ENCODE peak calls at places on chromosomes 11 and 22, in nine cellular contexts. O is bronchial epithelial cell; U is CD4-positive, alpha-beta T cell; B is brain microvascular endothelial cell; A is H9; M is astrocyte of the cerebellum; E is AG09319; J is activated B cell treated with CpG ODN at 0.5 μM for 24 hours; L is fibroblast of pulmonary artery. S is an unnamed sample.
A peak's percentile ranks its signal among the peaks of the same experiment; 100 is the strongest.

GRCh38 chr11:76159303-76159937 is 46.9 kb downstream of the WNT11 start:
- DNase-seq in O (no peak), U (no peak), B (no peak), A (no peak), M (no peak), E (no peak), J (no peak), L (no peak), S (no peak)

GRCh38 chr11:923691-924405 is 1.8 kb upstream of the AP2A2 start:
- DNase-seq in O (no peak), U (no peak), B (no peak), A (no peak), M (no peak), E (no peak), J (no peak), L (no peak), S (no peak)

GRCh38 chr11:120652705-120653335 is 141.3 kb downstream of the GRIK4 start:
- DNase-seq in O (no peak), U (no peak), B (no peak), A (no peak), M (no peak), E (no peak), J (no peak), L (peak; percentile 21), S (no peak)

GRCh38 chr11:76248210-76248609 is 41.9 kb upstream of the WNT11 start:
- DNase-seq in O (peak; percentile 10), U (no peak), B (no peak), A (peak; percentile 65), M (no peak), E (no peak), J (no peak), L (peak; percentile 13), S (no peak)

GRCh38 chr22:32542332-32543019 is 67.9 kb downstream of the FBXO7 start:
- DNase-seq in O (no peak), U (no peak), B (no peak), A (no peak), M (no peak), E (no peak), J (no peak), L (no peak), S (no peak)

GRCh38 chr11:108734956-108735559 is 70.2 kb downstream of the DDX10 start:
- DNase-seq in O (peak; percentile 52), U (no peak), B (peak; percentile 28), A (no peak), M (no peak), E (no peak), J (no peak), L (peak; percentile 33), S (no peak)

GRCh38 chr11:48034926-48035876 is 54.8 kb downstream of the PTPRJ start:
- DNase-seq in O (no peak), U (no peak), B (no peak), A (no peak), M (no peak), E (no peak), J (no peak), L (no peak), S (no peak)

GRCh38 chr11:95148421-95148820 is 58.8 kb downstream of the ENDOD1 start:
- DNase-seq in O (no peak), U (no peak), B (no peak), A (no peak), M (no peak), E (no peak), J (no peak), L (no peak), S (no peak)

GRCh38 chr11:67117667-67118058 is 1.4 kb upstream of the KDM2A start:
- DNase-seq in O (no peak), U (peak; percentile 40), B (no peak), A (peak; percentile 56), M (no peak), E (no peak), J (peak; percentile 58), L (no peak), S (no peak)

GRCh38 chr11:69316941-69317340 is 23.0 kb downstream of the MYEOV start:
- DNase-seq in O (no peak), U (no peak), B (no peak), A (no peak), M (no peak), E (no peak), J (no peak), L (no peak), S (no peak)

GRCh38 chr11:102924851-102925380 is 30.6 kb downstream of the MMP13 start:
- DNase-seq in O (no peak), U (no peak), B (no peak), A (no peak), M (peak; percentile 6), E (no peak), J (no peak), L (no peak), S (no peak)

GRCh38 chr22:37905534-37906363 is at the start of gene MICALL1:
- DNase-seq in O (peak; percentile 75), U (peak; percentile 57), B (peak; percentile 37), A (peak; percentile 59), M (no peak), E (peak; percentile 50), J (peak; percentile 81), L (peak; percentile 70), S (no peak)

GRCh38 chr11:47330002-47330911 is 22.2 kb downstream of the MYBPC3 start:
- DNase-seq in O (peak; percentile 20), U (no peak), B (no peak), A (peak; percentile 43), M (no peak), E (no peak), J (no peak), L (peak; percentile 39), S (no peak)

GRCh38 chr11:113279591-113279990 is 34.8 kb upstream of the TTC12 start:
- DNase-seq in O (no peak), U (no peak), B (no peak), A (no peak), M (no peak), E (no peak), J (no peak), L (no peak), S (peak; percentile 57)

DNA sequence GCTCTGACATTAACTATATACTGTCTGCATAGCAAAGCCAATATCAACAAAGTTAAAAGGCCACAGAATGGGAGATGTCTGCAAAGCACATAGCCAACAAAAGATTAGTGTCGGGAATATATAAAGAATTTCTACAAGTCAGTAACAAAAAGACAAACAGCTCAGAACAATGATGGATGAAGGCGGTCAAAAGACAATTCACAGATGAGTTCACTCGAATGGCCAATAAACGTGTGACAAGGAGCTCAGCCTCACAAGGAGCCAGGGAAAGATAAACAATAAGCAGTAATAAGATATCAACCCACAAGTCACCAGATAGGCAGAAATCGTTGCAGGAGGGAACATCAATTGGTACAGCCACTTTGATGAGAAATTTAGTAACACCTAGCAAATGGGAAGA is 106.0 kb upstream of the ISX start:
- DNase-seq in O (no peak), U (no peak), B (no peak), A (no peak), M (no peak), E (no peak), J (no peak), L (no peak), S (no peak)
- TF ChIP-seq CTCF in O (no peak), U (no peak), B (no peak), A (no peak), M (no peak), E (no peak), J (no peak), L (no peak), S (no peak)

GRCh38 chr11:64650923-64651523 is 60.0 kb downstream of the SLC22A12 start:
- DNase-seq in O (peak; percentile 19), U (no peak), B (peak; percentile 8), A (peak; percentile 60), M (no peak), E (no peak), J (no peak), L (peak; percentile 34), S (no peak)
- TF ChIP-seq CTCF in O (peak; percentile 76), U (no peak), B (peak; percentile 78), A (peak; percentile 63), M (peak; percentile 61), E (peak; percentile 46), J (no peak), L (peak; percentile 63), S (peak; percentile 52)

GRCh38 chr22:47044722-47045545 is 282.5 kb downstream of the TBC1D22A start:
- DNase-seq in O (no peak), U (no peak), B (no peak), A (no peak), M (no peak), E (no peak), J (no peak), L (no peak), S (no peak)

GRCh38 chr22:47047321-47048122 is 285.1 kb downstream of the TBC1D22A start:
- DNase-seq in O (no peak), U (no peak), B (no peak), A (no peak), M (no peak), E (no peak), J (no peak), L (no peak), S (no peak)

GRCh38 chr22:47046411-47047065 is 284.1 kb downstream of the TBC1D22A start:
- DNase-seq in O (no peak), U (no peak), B (no peak), A (no peak), M (no peak), E (no peak), J (no peak), L (no peak), S (no peak)

GRCh38 chr22:47043835-47044721 is 281.6 kb downstream of the TBC1D22A start:
- DNase-seq in O (no peak), U (no peak), B (no peak), A (peak; percentile 75), M (no peak), E (no peak), J (no peak), L (peak; percentile 39), S (no peak)

GRCh38 chr22:47045691-47046410 is 283.4 kb downstream of the TBC1D22A start:
- DNase-seq in O (no peak), U (no peak), B (no peak), A (no peak), M (no peak), E (no peak), J (no peak), L (no peak), S (no peak)
- TF ChIP-seq CTCF in O (no peak), U (no peak), B (no peak), A (no peak), M (no peak), E (no peak), J (no peak), L (no peak), S (no peak)

DNA sequence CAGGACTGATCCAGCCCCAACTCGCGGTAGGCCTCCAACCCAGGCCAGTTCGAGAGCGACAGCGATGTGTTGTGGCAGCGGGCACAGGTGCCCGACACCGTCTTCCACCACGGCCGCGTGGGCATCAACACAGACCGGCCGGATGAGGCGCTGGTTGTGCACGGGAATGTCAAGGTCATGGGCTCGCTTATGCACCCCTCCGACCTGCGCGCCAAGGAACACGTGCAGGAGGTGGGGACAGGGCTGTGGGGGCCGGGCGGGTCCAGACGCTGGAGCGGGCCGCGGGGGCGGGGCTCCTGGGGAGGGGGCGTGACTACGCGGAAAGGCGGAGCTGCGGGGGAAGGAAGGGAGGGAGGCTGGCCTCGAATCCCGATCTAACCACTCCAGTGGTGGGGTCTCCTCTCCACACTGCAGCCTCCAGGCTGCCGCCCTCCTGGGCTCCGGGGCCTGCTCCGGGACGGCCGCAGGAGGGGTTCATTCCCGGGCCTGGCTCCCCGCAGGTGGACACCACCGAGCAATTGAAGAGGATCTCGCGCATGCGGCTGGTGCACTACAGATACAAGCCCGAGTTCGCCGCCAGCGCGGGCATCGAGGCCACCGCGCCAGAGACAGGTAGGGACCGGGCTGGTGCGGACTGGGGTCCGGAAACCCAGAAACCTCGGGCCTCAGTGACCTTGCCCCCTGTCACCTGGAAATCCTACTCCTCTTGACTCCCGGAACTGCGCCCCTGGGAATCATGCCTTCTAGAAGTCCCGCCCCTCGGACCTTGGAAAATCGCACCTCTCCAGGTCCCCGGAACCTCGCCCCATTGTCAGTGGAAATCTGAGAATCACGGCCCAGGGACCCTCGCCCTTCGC is 14.9 kb downstream of the TMEM258 start:
- DNase-seq in O (no peak), U (peak; percentile 54), B (no peak), A (peak; percentile 86), M (no peak), E (no peak), J (peak; percentile 55), L (no peak), S (no peak)
- TF ChIP-seq CTCF in O (no peak), U (no peak), B (no peak), A (no peak), M (no peak), E (no peak), J (no peak), L (no peak), S (no peak)